ENCODE peak calls at places on chromosomes 6 and 20, in eight cellular contexts. D is activated gamma-delta T cell treated with Interleukin-2 at 50 U/mL for 16 hours, O is DMS153, M is D341Med, V is progenitor cell of endocrine pancreas, E is right atrium auricular region, K is left ventricle myocardium inferior, G is HuH-7.5. R is an unnamed sample.

GRCh38 chr6:143677891-143678737 is at the start of gene PHACTR2:
- DNase-seq in D (peak; percentile 24), O (peak; percentile 3), M (peak; percentile 64), V (peak; percentile 71), E (peak; percentile 91), K (peak; percentile 80), G (peak; percentile 63), R (peak; percentile 70)

GRCh38 chr6:81340946-81341345 is 411.5 kb downstream of the TENT5A start:
- DNase-seq in D (no peak), O (no peak), M (no peak), V (no peak), E (no peak), K (no peak), G (no peak), R (no peak)

GRCh38 chr6:89555751-89556150 is 82.8 kb downstream of the LYRM2 start:
- DNase-seq in D (no peak), O (no peak), M (no peak), V (no peak), E (no peak), K (no peak), G (no peak), R (no peak)

GRCh38 chr6:38498085-38498484 is 141.6 kb downstream of the BTBD9 start:
- DNase-seq in D (no peak), O (no peak), M (no peak), V (no peak), E (no peak), K (no peak), G (no peak), R (no peak)

GRCh38 chr6:135192256-135193174 is 11.4 kb downstream of the MYB start:
- DNase-seq in D (no peak), O (no peak), M (no peak), V (no peak), E (no peak), K (no peak), G (no peak), R (no peak)

GRCh38 chr6:40436685-40437604 is 150.2 kb downstream of the LRFN2 start:
- DNase-seq in D (no peak), O (peak; percentile 88), M (no peak), V (no peak), E (no peak), K (no peak), G (no peak), R (no peak)

GRCh38 chr20:42985628-42986027 is 204.1 kb downstream of the PTPRT start:
- DNase-seq in D (no peak), O (no peak), M (no peak), V (no peak), E (no peak), K (no peak), G (no peak), R (no peak)

GRCh38 chr20:34058831-34059230 is 53.2 kb downstream of the EIF2S2 start:
- DNase-seq in D (no peak), O (peak; percentile 19), M (no peak), V (no peak), E (no peak), K (no peak), G (no peak), R (peak; percentile 49)

GRCh38 chr6:147331401-147331800 is 127.2 kb downstream of the STXBP5 start:
- DNase-seq in D (no peak), O (no peak), M (no peak), V (no peak), E (no peak), K (no peak), G (no peak), R (no peak)

GRCh38 chr6:106105493-106105892 is 19.4 kb downstream of the PRDM1 start:
- DNase-seq in D (no peak), O (no peak), M (no peak), V (no peak), E (no peak), K (no peak), G (no peak), R (no peak)

GRCh38 chr6:166639921-166640320 is 12.9 kb upstream of the RPS6KA2 start:
- DNase-seq in D (no peak), O (no peak), M (no peak), V (no peak), E (no peak), K (no peak), G (no peak), R (no peak)

GRCh38 chr6:29232725-29233124 is 62.0 kb downstream of the OR2J2 start:
- DNase-seq in D (no peak), O (no peak), M (no peak), V (no peak), E (no peak), K (no peak), G (peak; percentile 7), R (no peak)

GRCh38 chr6:166989427-166990034 is 9.7 kb upstream of the CEP43 start:
- DNase-seq in D (peak; percentile 56), O (no peak), M (peak; percentile 46), V (no peak), E (no peak), K (no peak), G (no peak), R (no peak)

GRCh38 chr6:18329781-18330180 is 57.4 kb upstream of the RNF144B start:
- DNase-seq in D (no peak), O (no peak), M (no peak), V (no peak), E (no peak), K (no peak), G (no peak), R (no peak)

GRCh38 chr20:42173440-42173839 is 555.3 kb upstream of the CHD6 start:
- DNase-seq in D (no peak), O (no peak), M (no peak), V (no peak), E (no peak), K (no peak), G (no peak), R (no peak)

GRCh38 chr20:15395457-15395856 is 1058.0 kb upstream of the FLRT3 start:
- DNase-seq in D (no peak), O (no peak), M (no peak), V (no peak), E (no peak), K (no peak), G (no peak), R (no peak)

GRCh38 chr6:15881150-15881549 is 218.3 kb upstream of the DTNBP1 start:
- DNase-seq in D (no peak), O (no peak), M (no peak), V (no peak), E (no peak), K (no peak), G (no peak), R (no peak)

GRCh38 chr6:134750669-134751068 is 199.2 kb downstream of the ALDH8A1 start:
- DNase-seq in D (no peak), O (no peak), M (peak; percentile 48), V (no peak), E (no peak), K (no peak), G (no peak), R (no peak)

GRCh38 chr6:154969796-154970195 is 25.3 kb upstream of the TIAM2 start:
- DNase-seq in D (no peak), O (no peak), M (no peak), V (no peak), E (no peak), K (no peak), G (no peak), R (no peak)

GRCh38 chr20:37504404-37505096 is 16.5 kb upstream of the NNAT start:
- DNase-seq in D (no peak), O (no peak), M (no peak), V (no peak), E (no peak), K (no peak), G (no peak), R (peak; percentile 58)

GRCh38 chr20:36624068-36624813 is 18.7 kb downstream of the RAB5IF start:
- DNase-seq in D (no peak), O (peak; percentile 24), M (no peak), V (no peak), E (no peak), K (no peak), G (no peak), R (no peak)

GRCh38 chr6:4577406-4577805 is 198.8 kb upstream of the CDYL start:
- DNase-seq in D (no peak), O (no peak), M (no peak), V (no peak), E (peak; percentile 28), K (no peak), G (no peak), R (no peak)

GRCh38 chr6:32415521-32416019 is 8.6 kb upstream of the BTNL2 start:
- DNase-seq in D (peak; percentile 75), O (peak; percentile 33), M (peak; percentile 76), V (peak; percentile 67), E (peak; percentile 78), K (peak; percentile 66), G (peak; percentile 19), R (peak; percentile 86)

GRCh38 chr6:34386316-34387137 is 5.9 kb downstream of the NUDT3 start:
- DNase-seq in D (no peak), O (no peak), M (no peak), V (no peak), E (no peak), K (no peak), G (no peak), R (no peak)

GRCh38 chr6:126063512-126064146 is 77.3 kb downstream of the TRMT11 start:
- DNase-seq in D (no peak), O (no peak), M (no peak), V (no peak), E (no peak), K (no peak), G (no peak), R (no peak)

GRCh38 chr20:62708591-62709536 is at the start of gene NTSR1:
- DNase-seq in D (no peak), O (no peak), M (peak; percentile 80), V (no peak), E (no peak), K (no peak), G (no peak), R (no peak)

GRCh38 chr6:101110814-101111213 is 229.7 kb upstream of the ASCC3 start:
- DNase-seq in D (no peak), O (no peak), M (no peak), V (no peak), E (no peak), K (no peak), G (no peak), R (no peak)

GRCh38 chr6:34462561-34462971 is 3.3 kb upstream of the PACSIN1 start:
- DNase-seq in D (no peak), O (peak; percentile 77), M (peak; percentile 78), V (no peak), E (peak; percentile 60), K (peak; percentile 62), G (peak; percentile 55), R (peak; percentile 98)

GRCh38 chr6:70194421-70194820 is 108.5 kb downstream of the COL9A1 start:
- DNase-seq in D (no peak), O (no peak), M (no peak), V (no peak), E (no peak), K (no peak), G (no peak), R (no peak)

GRCh38 chr6:79864001-79864400 is 83.4 kb downstream of the ELOVL4 start:
- DNase-seq in D (no peak), O (peak; percentile 42), M (no peak), V (no peak), E (no peak), K (no peak), G (no peak), R (no peak)

GRCh38 chr6:75349262-75349984 is 64.8 kb upstream of the TMEM30A start:
- DNase-seq in D (no peak), O (peak; percentile 19), M (peak; percentile 50), V (peak; percentile 37), E (no peak), K (peak; percentile 36), G (peak; percentile 31), R (peak; percentile 80)

GRCh38 chr6:90383212-90383611 is 86.6 kb upstream of the BACH2 start:
- DNase-seq in D (no peak), O (no peak), M (no peak), V (no peak), E (no peak), K (no peak), G (no peak), R (no peak)

GRCh38 chr6:95547043-95547442 is 30.3 kb upstream of the MANEA start:
- DNase-seq in D (no peak), O (no peak), M (no peak), V (no peak), E (no peak), K (no peak), G (no peak), R (no peak)

GRCh38 chr6:37077459-37078296 is 72.2 kb downstream of the FGD2 start:
- DNase-seq in D (no peak), O (no peak), M (no peak), V (no peak), E (peak; percentile 77), K (peak; percentile 86), G (no peak), R (no peak)